ENCODE peak calls at places on chromosomes 11 and 22, in ten cellular contexts. One of them, this sample, is unnamed.

GRCh38 chr11:58626915-58627483 is 4.5 kb downstream of the CNTF start:
- DNase-seq in stimulated activated naive CD8-positive, alpha-beta T cell treated with anti-CD3 and anti-CD28 coated beads, Interleukin-15, amount 100 ng/mL, for 72 hours: no peak
- DNase-seq in B cell: no peak
- DNase-seq in pancreas: no peak
- DNase-seq in SK-MEL-5: no peak
- DNase-seq in NB4: no peak
- DNase-seq in activated CD4-positive, alpha-beta memory T cell treated with anti-CD3 and anti-CD28 coated beads, Interleukin-2, amount 10 ng/mL, durations not matched to agents 7 days and 5 days: no peak
- DNase-seq in AG09319: no peak
- DNase-seq in ACHN: no peak
- DNase-seq in Calu3: no peak
- DNase-seq in this sample: no peak

GRCh38 chr22:39956932-39957664 is 3.1 kb upstream of the TMA7B start:
- DNase-seq in pancreas: no peak
- DNase-seq in SK-MEL-5: no peak
- DNase-seq in B cell: no peak
- DNase-seq in Calu3: no peak
- DNase-seq in ACHN: no peak
- DNase-seq in stimulated activated naive CD8-positive, alpha-beta T cell treated with anti-CD3 and anti-CD28 coated beads, Interleukin-15, amount 100 ng/mL, for 72 hours: no peak
- DNase-seq in NB4: peak
- DNase-seq in activated CD4-positive, alpha-beta memory T cell treated with anti-CD3 and anti-CD28 coated beads, Interleukin-2, amount 10 ng/mL, durations not matched to agents 7 days and 5 days: no peak
- DNase-seq in AG09319: no peak
- DNase-seq in this sample: peak

GRCh38 chr11:114135737-114136151 is 76.2 kb downstream of the ZBTB16 start:
- DNase-seq in activated CD4-positive, alpha-beta memory T cell treated with anti-CD3 and anti-CD28 coated beads, Interleukin-2, amount 10 ng/mL, durations not matched to agents 7 days and 5 days: no peak
- DNase-seq in SK-MEL-5: no peak
- DNase-seq in B cell: no peak
- DNase-seq in NB4: peak
- DNase-seq in AG09319: no peak
- DNase-seq in ACHN: no peak
- DNase-seq in Calu3: no peak
- DNase-seq in stimulated activated naive CD8-positive, alpha-beta T cell treated with anti-CD3 and anti-CD28 coated beads, Interleukin-15, amount 100 ng/mL, for 72 hours: no peak
- DNase-seq in pancreas: no peak
- DNase-seq in this sample: no peak

GRCh38 chr11:36426226-36426848 is 83.7 kb downstream of the TRAF6 start:
- DNase-seq in Calu3: no peak
- DNase-seq in activated CD4-positive, alpha-beta memory T cell treated with anti-CD3 and anti-CD28 coated beads, Interleukin-2, amount 10 ng/mL, durations not matched to agents 7 days and 5 days: no peak
- DNase-seq in AG09319: no peak
- DNase-seq in stimulated activated naive CD8-positive, alpha-beta T cell treated with anti-CD3 and anti-CD28 coated beads, Interleukin-15, amount 100 ng/mL, for 72 hours: no peak
- DNase-seq in SK-MEL-5: no peak
- DNase-seq in ACHN: no peak
- DNase-seq in pancreas: no peak
- DNase-seq in B cell: no peak
- DNase-seq in NB4: no peak
- DNase-seq in this sample: no peak

GRCh38 chr11:30107899-30108298 is 91.1 kb upstream of the KCNA4 start:
- DNase-seq in ACHN: peak
- DNase-seq in B cell: no peak
- DNase-seq in pancreas: no peak
- DNase-seq in AG09319: no peak
- DNase-seq in activated CD4-positive, alpha-beta memory T cell treated with anti-CD3 and anti-CD28 coated beads, Interleukin-2, amount 10 ng/mL, durations not matched to agents 7 days and 5 days: no peak
- DNase-seq in NB4: peak
- DNase-seq in SK-MEL-5: no peak
- DNase-seq in Calu3: no peak
- DNase-seq in stimulated activated naive CD8-positive, alpha-beta T cell treated with anti-CD3 and anti-CD28 coated beads, Interleukin-15, amount 100 ng/mL, for 72 hours: no peak
- DNase-seq in this sample: no peak

GRCh38 chr11:10122337-10123197 is 171.5 kb downstream of the SBF2 start:
- DNase-seq in stimulated activated naive CD8-positive, alpha-beta T cell treated with anti-CD3 and anti-CD28 coated beads, Interleukin-15, amount 100 ng/mL, for 72 hours: no peak
- DNase-seq in B cell: no peak
- DNase-seq in activated CD4-positive, alpha-beta memory T cell treated with anti-CD3 and anti-CD28 coated beads, Interleukin-2, amount 10 ng/mL, durations not matched to agents 7 days and 5 days: no peak
- DNase-seq in Calu3: peak
- DNase-seq in SK-MEL-5: no peak
- DNase-seq in NB4: peak
- DNase-seq in ACHN: peak
- DNase-seq in AG09319: no peak
- DNase-seq in pancreas: no peak
- DNase-seq in this sample: no peak

GRCh38 chr11:33449798-33450197 is 192.6 kb downstream of the HIPK3 start:
- DNase-seq in ACHN: no peak
- DNase-seq in NB4: no peak
- DNase-seq in activated CD4-positive, alpha-beta memory T cell treated with anti-CD3 and anti-CD28 coated beads, Interleukin-2, amount 10 ng/mL, durations not matched to agents 7 days and 5 days: no peak
- DNase-seq in Calu3: no peak
- DNase-seq in B cell: no peak
- DNase-seq in pancreas: no peak
- DNase-seq in SK-MEL-5: no peak
- DNase-seq in stimulated activated naive CD8-positive, alpha-beta T cell treated with anti-CD3 and anti-CD28 coated beads, Interleukin-15, amount 100 ng/mL, for 72 hours: no peak
- DNase-seq in AG09319: no peak
- DNase-seq in this sample: no peak

GRCh38 chr11:132402056-132402684 is 1031.8 kb downstream of the NTM start:
- DNase-seq in Calu3: no peak
- DNase-seq in NB4: peak
- DNase-seq in SK-MEL-5: peak
- DNase-seq in AG09319: peak
- DNase-seq in ACHN: peak
- DNase-seq in stimulated activated naive CD8-positive, alpha-beta T cell treated with anti-CD3 and anti-CD28 coated beads, Interleukin-15, amount 100 ng/mL, for 72 hours: no peak
- DNase-seq in activated CD4-positive, alpha-beta memory T cell treated with anti-CD3 and anti-CD28 coated beads, Interleukin-2, amount 10 ng/mL, durations not matched to agents 7 days and 5 days: peak
- DNase-seq in pancreas: no peak
- DNase-seq in B cell: no peak
- DNase-seq in this sample: peak

GRCh38 chr11:75733346-75734107 is 15.9 kb downstream of the MOGAT2 start:
- DNase-seq in B cell: no peak
- DNase-seq in SK-MEL-5: no peak
- DNase-seq in NB4: no peak
- DNase-seq in AG09319: no peak
- DNase-seq in stimulated activated naive CD8-positive, alpha-beta T cell treated with anti-CD3 and anti-CD28 coated beads, Interleukin-15, amount 100 ng/mL, for 72 hours: no peak
- DNase-seq in Calu3: no peak
- DNase-seq in pancreas: no peak
- DNase-seq in ACHN: no peak
- DNase-seq in activated CD4-positive, alpha-beta memory T cell treated with anti-CD3 and anti-CD28 coated beads, Interleukin-2, amount 10 ng/mL, durations not matched to agents 7 days and 5 days: no peak
- DNase-seq in this sample: no peak

GRCh38 chr22:23163665-23164064 is 16.6 kb upstream of the BCR start:
- DNase-seq in stimulated activated naive CD8-positive, alpha-beta T cell treated with anti-CD3 and anti-CD28 coated beads, Interleukin-15, amount 100 ng/mL, for 72 hours: no peak
- DNase-seq in B cell: no peak
- DNase-seq in Calu3: no peak
- DNase-seq in NB4: no peak
- DNase-seq in ACHN: no peak
- DNase-seq in SK-MEL-5: no peak
- DNase-seq in pancreas: no peak
- DNase-seq in AG09319: peak
- DNase-seq in activated CD4-positive, alpha-beta memory T cell treated with anti-CD3 and anti-CD28 coated beads, Interleukin-2, amount 10 ng/mL, durations not matched to agents 7 days and 5 days: no peak
- DNase-seq in this sample: no peak

GRCh38 chr22:36244522-36245391 is 5.4 kb upstream of the APOL2 start:
- DNase-seq in pancreas: no peak
- DNase-seq in NB4: no peak
- DNase-seq in SK-MEL-5: no peak
- DNase-seq in Calu3: no peak
- DNase-seq in B cell: no peak
- DNase-seq in ACHN: no peak
- DNase-seq in AG09319: no peak
- DNase-seq in stimulated activated naive CD8-positive, alpha-beta T cell treated with anti-CD3 and anti-CD28 coated beads, Interleukin-15, amount 100 ng/mL, for 72 hours: no peak
- DNase-seq in activated CD4-positive, alpha-beta memory T cell treated with anti-CD3 and anti-CD28 coated beads, Interleukin-2, amount 10 ng/mL, durations not matched to agents 7 days and 5 days: peak
- DNase-seq in this sample: no peak

GRCh38 chr11:31702966-31703365 is 108.2 kb downstream of the PAX6 start:
- DNase-seq in stimulated activated naive CD8-positive, alpha-beta T cell treated with anti-CD3 and anti-CD28 coated beads, Interleukin-15, amount 100 ng/mL, for 72 hours: no peak
- DNase-seq in B cell: no peak
- DNase-seq in SK-MEL-5: peak
- DNase-seq in activated CD4-positive, alpha-beta memory T cell treated with anti-CD3 and anti-CD28 coated beads, Interleukin-2, amount 10 ng/mL, durations not matched to agents 7 days and 5 days: no peak
- DNase-seq in NB4: no peak
- DNase-seq in pancreas: no peak
- DNase-seq in Calu3: no peak
- DNase-seq in AG09319: no peak
- DNase-seq in ACHN: peak
- DNase-seq in this sample: no peak

GRCh38 chr22:44373234-44373633 is 60.5 kb upstream of the SHISAL1 start:
- DNase-seq in AG09319: no peak
- DNase-seq in B cell: no peak
- DNase-seq in activated CD4-positive, alpha-beta memory T cell treated with anti-CD3 and anti-CD28 coated beads, Interleukin-2, amount 10 ng/mL, durations not matched to agents 7 days and 5 days: no peak
- DNase-seq in pancreas: peak
- DNase-seq in SK-MEL-5: no peak
- DNase-seq in Calu3: no peak
- DNase-seq in ACHN: no peak
- DNase-seq in NB4: no peak
- DNase-seq in stimulated activated naive CD8-positive, alpha-beta T cell treated with anti-CD3 and anti-CD28 coated beads, Interleukin-15, amount 100 ng/mL, for 72 hours: no peak
- DNase-seq in this sample: no peak

GRCh38 chr11:69894126-69895047 is 75.2 kb upstream of the FGF3 start:
- DNase-seq in pancreas: peak
- DNase-seq in SK-MEL-5: no peak
- DNase-seq in stimulated activated naive CD8-positive, alpha-beta T cell treated with anti-CD3 and anti-CD28 coated beads, Interleukin-15, amount 100 ng/mL, for 72 hours: no peak
- DNase-seq in Calu3: no peak
- DNase-seq in AG09319: no peak
- DNase-seq in NB4: no peak
- DNase-seq in activated CD4-positive, alpha-beta memory T cell treated with anti-CD3 and anti-CD28 coated beads, Interleukin-2, amount 10 ng/mL, durations not matched to agents 7 days and 5 days: no peak
- DNase-seq in ACHN: no peak
- DNase-seq in B cell: no peak
- DNase-seq in this sample: no peak

GRCh38 chr11:46161201-46161600 is 39.9 kb upstream of the PHF21A start:
- DNase-seq in AG09319: no peak
- DNase-seq in stimulated activated naive CD8-positive, alpha-beta T cell treated with anti-CD3 and anti-CD28 coated beads, Interleukin-15, amount 100 ng/mL, for 72 hours: no peak
- DNase-seq in SK-MEL-5: peak
- DNase-seq in NB4: no peak
- DNase-seq in ACHN: no peak
- DNase-seq in Calu3: no peak
- DNase-seq in B cell: no peak
- DNase-seq in pancreas: no peak
- DNase-seq in activated CD4-positive, alpha-beta memory T cell treated with anti-CD3 and anti-CD28 coated beads, Interleukin-2, amount 10 ng/mL, durations not matched to agents 7 days and 5 days: no peak
- DNase-seq in this sample: no peak